ENCODE peak calls at places on chromosome 2, in ten cellular contexts. P is GM10248, B is cardiac fibroblast, T is prostate gland, J is epithelial cell of esophagus, F is PC-9, Y is astrocyte of the cerebellum, N is A549, U is psoas muscle, R is IMR-90. O is an unnamed sample.

GRCh38 chr2:203934006-203934632 is 2.4 kb upstream of the ICOS start:
- DNase-seq in T (no peak), B (no peak), R (no peak), N (no peak), U (no peak), F (no peak), P (no peak), Y (no peak), J (no peak), O (no peak)

GRCh38 chr2:54644236-54644635 is 79.2 kb upstream of the EML6 start:
- DNase-seq in R (no peak), F (no peak), N (no peak), Y (no peak), T (no peak), J (no peak), B (no peak), P (no peak), U (no peak), O (no peak)

GRCh38 chr2:151120016-151120415 is 141.6 kb downstream of the RBM43 start:
- DNase-seq in T (no peak), J (no peak), B (no peak), Y (no peak), U (no peak), F (no peak), N (no peak), R (no peak), P (no peak), O (no peak)

GRCh38 chr2:136110528-136110927 is 7.4 kb downstream of the CXCR4 start:
- DNase-seq in T (no peak), R (no peak), U (no peak), B (no peak), J (no peak), N (no peak), F (no peak), Y (no peak), P (no peak), O (no peak)

GRCh38 chr2:225090746-225091145 is 48.5 kb upstream of the DOCK10 start:
- DNase-seq in P (no peak), F (no peak), T (no peak), J (peak), B (no peak), U (no peak), R (peak), N (no peak), Y (no peak), O (no peak)

GRCh38 chr2:207167129-207167923 is 1.6 kb upstream of the KLF7 start:
- DNase-seq in U (no peak), P (peak), N (no peak), J (peak), B (peak), R (peak), T (no peak), Y (no peak), F (peak), O (no peak)

GRCh38 chr2:136117391-136117841 is 533 bp downstream of the CXCR4 start:
- DNase-seq in R (peak), F (no peak), Y (no peak), N (peak), J (peak), B (peak), T (no peak), U (peak), P (peak), O (peak)

GRCh38 chr2:168138369-168138768 is 109.0 kb downstream of the STK39 start:
- DNase-seq in N (no peak), T (peak), J (peak), R (no peak), F (no peak), U (no peak), P (no peak), B (no peak), Y (peak), O (no peak)

GRCh38 chr2:220469201-220469600 is 841.8 kb downstream of the SLC4A3 start:
- DNase-seq in B (peak), J (peak), N (no peak), U (no peak), T (no peak), R (peak), P (no peak), F (peak), Y (no peak), O (no peak)

GRCh38 chr2:142178604-142179003 is 47.8 kb upstream of the LRP1B start:
- DNase-seq in Y (no peak), T (no peak), U (no peak), N (no peak), J (no peak), R (no peak), F (no peak), B (no peak), P (no peak), O (no peak)

GRCh38 chr2:112204411-112204810 is 50.4 kb downstream of the ZC3H8 start:
- DNase-seq in J (peak), T (no peak), P (no peak), R (peak), U (no peak), F (no peak), Y (no peak), N (no peak), B (peak), O (no peak)

GRCh38 chr2:139031722-139032121 is 251.5 kb upstream of the NXPH2 start:
- DNase-seq in Y (peak), N (no peak), T (no peak), F (no peak), R (no peak), B (no peak), P (peak), J (peak), U (no peak), O (peak)

GRCh38 chr2:70103531-70104061 is 16.3 kb downstream of the PCBP1 start:
- DNase-seq in R (no peak), F (no peak), U (no peak), T (no peak), P (peak), B (no peak), N (no peak), J (no peak), Y (no peak), O (no peak)

GRCh38 chr2:101655941-101656422 is 41.5 kb upstream of the MAP4K4 start:
- DNase-seq in U (no peak), N (no peak), T (no peak), P (no peak), J (no peak), Y (peak), B (peak), R (peak), F (no peak), O (no peak)

GRCh38 chr2:18436408-18437077 is 123.9 kb downstream of the RDH14 start:
- DNase-seq in F (no peak), R (peak), B (no peak), U (peak), Y (no peak), N (no peak), P (no peak), J (no peak), T (no peak), O (no peak)

GRCh38 chr2:85429213-85429923 is 10.9 kb downstream of the SH2D6 start:
- DNase-seq in F (no peak), T (no peak), J (no peak), N (no peak), P (no peak), Y (no peak), B (no peak), U (no peak), R (no peak), O (no peak)

GRCh38 chr2:226792155-226792871 is 7.3 kb downstream of the IRS1 start:
- DNase-seq in F (peak), J (peak), P (no peak), U (no peak), N (no peak), R (peak), T (no peak), B (no peak), Y (no peak), O (no peak)

GRCh38 chr2:133599813-133600212 is 31.6 kb upstream of the NCKAP5 start:
- DNase-seq in B (no peak), U (no peak), P (no peak), J (no peak), F (no peak), Y (no peak), R (no peak), T (no peak), N (no peak), O (no peak)

GRCh38 chr2:200787351-200788128 is 24.2 kb upstream of the BZW1 start:
- DNase-seq in J (peak), F (peak), U (no peak), Y (peak), T (peak), R (peak), P (no peak), N (no peak), B (peak), O (no peak)

GRCh38 chr2:19839438-19839837 is 62.3 kb downstream of the TTC32 start:
- DNase-seq in B (no peak), P (no peak), Y (no peak), T (no peak), N (no peak), U (no peak), F (no peak), J (no peak), R (no peak), O (no peak)

GRCh38 chr2:112254466-112255240 is at the start of gene ZC3H8:
- DNase-seq in J (peak), R (peak), T (peak), F (peak), P (peak), B (peak), U (peak), N (peak), Y (peak), O (peak)

GRCh38 chr2:240351826-240352426 is 83.5 kb upstream of the GPC1 start:
- DNase-seq in U (no peak), J (no peak), N (no peak), F (no peak), P (no peak), B (no peak), R (no peak), Y (no peak), T (no peak), O (no peak)

GRCh38 chr2:169513926-169514325 is 4.4 kb downstream of the KLHL41 start:
- DNase-seq in N (no peak), U (peak), B (peak), R (no peak), Y (no peak), J (no peak), F (no peak), P (no peak), T (no peak), O (no peak)

GRCh38 chr2:3142961-3143571 is 234.6 kb downstream of the EIPR1 start:
- DNase-seq in F (no peak), Y (no peak), U (no peak), R (no peak), B (no peak), N (no peak), T (peak), P (no peak), J (no peak), O (no peak)

GRCh38 chr2:204004912-204005311 is 68.3 kb downstream of the ICOS start:
- DNase-seq in U (no peak), Y (no peak), N (no peak), R (no peak), T (no peak), P (no peak), J (peak), F (no peak), B (no peak), O (no peak)

GRCh38 chr2:167963899-167964649 is 283.3 kb downstream of the STK39 start:
- DNase-seq in U (no peak), F (no peak), T (no peak), N (no peak), J (no peak), Y (no peak), P (no peak), R (no peak), B (no peak), O (no peak)

GRCh38 chr2:17538844-17539554 is 1.5 kb upstream of the VSNL1 start:
- DNase-seq in F (peak), P (peak), R (peak), T (peak), N (no peak), J (peak), B (peak), Y (no peak), U (peak), O (peak)

GRCh38 chr2:84452624-84453023 is 6.5 kb downstream of the SUCLG1 start:
- DNase-seq in F (no peak), U (no peak), T (no peak), Y (no peak), R (no peak), P (no peak), J (no peak), B (no peak), N (no peak), O (no peak)

GRCh38 chr2:6754412-6754811 is 111.3 kb downstream of the CMPK2 start:
- DNase-seq in N (no peak), J (no peak), T (no peak), P (no peak), U (no peak), F (no peak), B (no peak), R (no peak), Y (no peak), O (peak)

GRCh38 chr2:236674238-236674637 is 104.6 kb downstream of the ACKR3 start:
- DNase-seq in P (no peak), Y (no peak), F (no peak), T (no peak), N (no peak), U (no peak), R (no peak), J (no peak), B (no peak), O (no peak)

GRCh38 chr2:133642831-133643230 is 74.6 kb upstream of the NCKAP5 start:
- DNase-seq in J (no peak), P (no peak), F (no peak), R (peak), N (no peak), T (no peak), B (peak), U (no peak), Y (no peak), O (no peak)

GRCh38 chr2:219675206-219675605 is 47.8 kb downstream of the SLC4A3 start:
- DNase-seq in U (no peak), Y (no peak), J (peak), F (peak), P (no peak), T (peak), N (no peak), B (no peak), R (no peak), O (no peak)

GRCh38 chr2:144598906-144599305 is 79.0 kb upstream of the ZEB2 start:
- DNase-seq in Y (no peak), N (no peak), P (no peak), U (no peak), J (no peak), T (no peak), F (no peak), B (no peak), R (no peak), O (no peak)

GRCh38 chr2:100142393-100142792 is at the start of gene AFF3:
- DNase-seq in B (no peak), P (peak), R (no peak), F (no peak), Y (no peak), N (no peak), T (no peak), U (no peak), J (no peak), O (no peak)

GRCh38 chr2:126446106-126446695 is 209.8 kb upstream of the GYPC start:
- DNase-seq in P (no peak), U (no peak), N (no peak), B (no peak), F (no peak), T (no peak), J (no peak), Y (no peak), R (no peak), O (no peak)

GRCh38 chr2:54864727-54865126 is 141.3 kb downstream of the EML6 start:
- DNase-seq in B (no peak), J (peak), F (no peak), R (no peak), T (no peak), Y (no peak), N (no peak), P (no peak), U (no peak), O (no peak)

GRCh38 chr2:219664958-219665357 is 37.5 kb downstream of the SLC4A3 start:
- DNase-seq in Y (no peak), F (no peak), N (no peak), P (no peak), T (no peak), B (peak), J (no peak), R (peak), U (peak), O (no peak)

GRCh38 chr2:620456-621302 is 56.5 kb downstream of the TMEM18 start:
- DNase-seq in N (no peak), B (no peak), Y (no peak), T (no peak), R (no peak), P (no peak), U (no peak), F (no peak), J (no peak), O (no peak)

GRCh38 chr2:113273031-113273551 is 5.6 kb downstream of the PAX8 start:
- DNase-seq in B (peak), P (no peak), N (peak), Y (no peak), T (no peak), F (no peak), U (no peak), R (peak), J (peak), O (peak)

GRCh38 chr2:12915792-12916191 is 199.1 kb downstream of the TRIB2 start:
- DNase-seq in F (no peak), R (peak), Y (no peak), U (no peak), P (no peak), J (no peak), T (no peak), B (peak), N (no peak), O (no peak)

GRCh38 chr2:178211943-178212342 is 17.6 kb downstream of the OSBPL6 start:
- DNase-seq in J (no peak), N (no peak), R (no peak), B (no peak), T (no peak), F (no peak), P (no peak), Y (no peak), U (no peak), O (no peak)

GRCh38 chr2:178211460-178211859 is 17.1 kb downstream of the OSBPL6 start:
- DNase-seq in N (no peak), R (no peak), J (no peak), Y (no peak), F (no peak), P (no peak), B (no peak), U (no peak), T (no peak), O (no peak)

GRCh38 chr2:178205853-178206516 is 11.7 kb downstream of the OSBPL6 start:
- DNase-seq in J (peak), Y (no peak), B (no peak), R (peak), U (no peak), N (no peak), T (no peak), F (no peak), P (no peak), O (no peak)

GRCh38 chr2:178208336-178208735 is 14.0 kb downstream of the OSBPL6 start:
- DNase-seq in F (no peak), T (no peak), B (no peak), P (no peak), R (no peak), Y (no peak), N (no peak), J (no peak), U (no peak), O (no peak)

DNA sequence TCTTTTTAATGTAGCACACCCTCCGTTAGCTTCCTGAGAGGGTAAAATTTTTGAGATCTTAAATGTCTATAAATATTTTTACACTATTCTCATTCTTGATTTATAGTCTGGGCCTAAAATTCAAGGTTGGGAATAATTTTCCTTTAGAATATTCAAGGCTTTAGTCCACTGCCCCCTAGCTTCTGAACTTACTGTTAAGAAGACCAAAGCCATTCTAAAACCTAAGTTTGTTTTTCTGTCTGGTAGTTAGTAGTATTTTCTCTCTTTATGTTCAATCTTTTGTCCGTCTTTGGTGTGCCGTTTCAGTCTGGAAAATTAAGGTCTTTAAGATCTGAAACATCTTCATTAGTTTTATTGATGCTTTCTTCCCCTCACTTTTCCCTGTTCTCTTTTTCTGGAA is 14.5 kb downstream of the OSBPL6 start:
- DNase-seq in N (no peak), J (peak), R (peak), Y (no peak), F (no peak), P (no peak), T (no peak), B (peak), U (no peak), O (no peak)
- TF ChIP-seq CTCF in N (peak), J (peak), R (peak), Y (peak), F (peak), P (no peak), T (no peak), B (peak), U (peak), O (no peak)

GRCh38 chr2:157677941-157678340 is 49.3 kb upstream of the ACVR1C start:
- DNase-seq in P (no peak), J (no peak), T (no peak), B (no peak), R (no peak), N (no peak), U (no peak), F (no peak), Y (no peak), O (no peak)

DNA sequence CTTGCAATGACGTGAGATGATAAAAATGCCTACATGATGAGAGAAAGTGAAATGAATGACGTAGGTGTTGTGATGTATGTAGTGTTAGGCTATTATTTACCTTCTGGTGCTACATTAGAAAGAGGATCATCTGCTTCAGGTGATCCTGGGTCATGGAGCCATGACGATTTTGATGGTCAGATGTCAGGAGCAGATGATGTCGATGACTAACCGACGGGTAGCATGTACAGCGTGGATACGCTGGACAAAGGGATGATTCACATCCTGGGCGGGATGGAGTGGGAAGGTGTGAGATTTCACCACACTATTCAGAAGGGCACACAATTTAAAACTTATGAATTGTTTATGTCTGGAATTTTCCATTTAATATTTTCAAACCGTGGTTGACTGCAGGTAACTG is 43.5 kb upstream of the ACVR1C start:
- DNase-seq in T (no peak), U (no peak), F (no peak), R (no peak), J (peak), B (no peak), P (no peak), Y (no peak), N (no peak), O (no peak)
- TF ChIP-seq CTCF in T (no peak), U (no peak), F (no peak), R (no peak), J (no peak), B (no peak), P (no peak), Y (no peak), N (no peak), O (no peak)

GRCh38 chr2:241701405-241702154 is at the start of gene ING5:
- DNase-seq in R (peak), N (peak), J (peak), F (peak), T (peak), Y (peak), P (peak), B (peak), U (peak), O (peak)
- TF ChIP-seq CTCF in R (no peak), N (no peak), J (no peak), F (no peak), T (no peak), Y (no peak), P (no peak), B (no peak), U (no peak), O (no peak)

DNA sequence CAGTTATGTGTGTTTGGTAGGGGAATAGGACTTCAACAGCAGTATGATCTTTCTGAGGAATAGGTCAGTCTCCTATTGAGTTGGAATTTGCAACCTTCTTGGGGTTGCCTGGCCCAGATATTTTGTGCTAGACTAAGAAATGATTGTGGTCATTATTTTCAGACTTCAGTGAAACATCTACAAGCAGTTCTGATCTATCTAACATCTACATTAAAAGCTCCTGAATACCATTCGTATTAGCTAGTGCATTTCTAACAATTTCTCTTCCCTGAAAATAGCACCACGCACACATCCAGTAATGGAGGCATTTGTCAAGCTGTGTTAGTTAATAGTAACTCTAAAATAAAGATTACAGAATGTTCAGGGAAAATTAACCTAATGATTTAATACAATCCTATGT is 179.3 kb downstream of the FIGN start:
- DNase-seq in N (no peak), U (no peak), R (no peak), J (no peak), F (no peak), Y (peak), T (no peak), B (no peak), P (no peak), O (no peak)
- TF ChIP-seq CTCF in N (no peak), U (no peak), R (no peak), J (no peak), F (no peak), Y (no peak), T (no peak), B (no peak), P (no peak), O (no peak)

GRCh38 chr2:71454221-71455010 is 1.1 kb downstream of the DYSF start:
- DNase-seq in B (no peak), R (no peak), J (no peak), N (no peak), T (no peak), F (no peak), P (no peak), Y (no peak), U (peak), O (no peak)
- TF ChIP-seq CTCF in B (no peak), R (no peak), J (no peak), N (no peak), T (no peak), F (no peak), P (no peak), Y (no peak), U (peak), O (no peak)